ENCODE peak calls at places on chromosomes 12 and 14, in eight cellular contexts. V is choroid plexus epithelial cell, Z is ovary, L is HCT116, K is fibroblast of the aortic adventitia, G is GM12865, E is OCI-LY7, I is lower lobe of right lung. U is an unnamed sample.

GRCh38 chr14:77151918-77152588 is 10.5 kb upstream of the ZDHHC22 start:
- DNase-seq in K (peak; percentile 49), Z (no peak), V (peak; percentile 56), G (peak; percentile 18), L (peak; percentile 28), E (peak; percentile 65), I (no peak), U (no peak)

GRCh38 chr14:102320033-102320660 is 601 bp downstream of the ZNF839 start:
- DNase-seq in L (no peak), E (peak; percentile 57), V (peak; percentile 75), G (peak; percentile 54), K (peak; percentile 58), Z (peak; percentile 55), I (peak; percentile 58), U (no peak)

GRCh38 chr14:59273737-59274136 is 85.3 kb downstream of the DAAM1 start:
- DNase-seq in E (no peak), Z (no peak), L (no peak), K (no peak), G (no peak), V (no peak), I (no peak), U (no peak)

GRCh38 chr14:101705733-101706508 is 55.6 kb upstream of the PPP2R5C start:
- DNase-seq in Z (peak; percentile 33), V (peak; percentile 74), I (peak; percentile 83), E (no peak), G (peak; percentile 48), L (no peak), K (peak; percentile 16), U (no peak)

GRCh38 chr12:76636141-76636692 is 76.6 kb upstream of the OSBPL8 start:
- DNase-seq in I (no peak), E (no peak), Z (no peak), G (no peak), L (no peak), V (peak; percentile 59), K (peak; percentile 16), U (no peak)

GRCh38 chr12:105507311-105508035 is 177.0 kb downstream of the C12orf75 start:
- DNase-seq in K (no peak), E (no peak), I (no peak), L (no peak), V (peak; percentile 69), G (no peak), Z (no peak), U (no peak)

GRCh38 chr14:105091335-105092123 is 26.3 kb upstream of the GPR132 start:
- DNase-seq in G (no peak), L (peak; percentile 77), Z (peak; percentile 38), V (no peak), K (peak; percentile 19), I (peak; percentile 91), E (no peak), U (peak; percentile 60)

GRCh38 chr12:83434600-83434999 is 747.9 kb downstream of the TMTC2 start:
- DNase-seq in V (peak; percentile 59), K (no peak), I (no peak), Z (no peak), G (no peak), E (no peak), L (no peak), U (no peak)

GRCh38 chr12:120234643-120235368 is 30.7 kb downstream of the PXN start:
- DNase-seq in V (peak; percentile 97), K (peak; percentile 99), G (peak; percentile 50), L (peak; percentile 61), E (peak; percentile 19), Z (no peak), I (peak; percentile 78), U (peak; percentile 88)

GRCh38 chr12:100868487-100868886 is 73.9 kb downstream of the ANO4 start:
- DNase-seq in V (peak; percentile 5), E (no peak), K (peak; percentile 56), Z (no peak), I (no peak), L (no peak), G (no peak), U (no peak)

GRCh38 chr12:94649349-94650142 is 811 bp downstream of the TMCC3 start:
- DNase-seq in I (peak; percentile 73), K (peak; percentile 51), L (no peak), Z (peak; percentile 46), G (peak; percentile 32), E (no peak), V (peak; percentile 55), U (no peak)

GRCh38 chr12:84632556-84632955 is 280.0 kb downstream of the SLC6A15 start:
- DNase-seq in Z (no peak), V (no peak), G (no peak), K (no peak), I (no peak), L (no peak), E (no peak), U (peak; percentile 36)

GRCh38 chr12:102740157-102741032 is 176.6 kb downstream of the PAH start:
- DNase-seq in E (peak; percentile 9), K (peak; percentile 28), L (peak; percentile 13), I (no peak), G (peak; percentile 31), Z (no peak), V (peak; percentile 59), U (no peak)

GRCh38 chr12:132765366-132765765 is 3.7 kb upstream of the ANKLE2 start:
- DNase-seq in V (no peak), E (no peak), G (no peak), Z (no peak), K (no peak), I (no peak), L (no peak), U (no peak)

GRCh38 chr12:111764120-111764821 is 2.5 kb upstream of the ALDH2 start:
- DNase-seq in I (no peak), K (no peak), L (no peak), G (peak; percentile 81), E (peak; percentile 86), V (no peak), Z (no peak), U (no peak)

DNA sequence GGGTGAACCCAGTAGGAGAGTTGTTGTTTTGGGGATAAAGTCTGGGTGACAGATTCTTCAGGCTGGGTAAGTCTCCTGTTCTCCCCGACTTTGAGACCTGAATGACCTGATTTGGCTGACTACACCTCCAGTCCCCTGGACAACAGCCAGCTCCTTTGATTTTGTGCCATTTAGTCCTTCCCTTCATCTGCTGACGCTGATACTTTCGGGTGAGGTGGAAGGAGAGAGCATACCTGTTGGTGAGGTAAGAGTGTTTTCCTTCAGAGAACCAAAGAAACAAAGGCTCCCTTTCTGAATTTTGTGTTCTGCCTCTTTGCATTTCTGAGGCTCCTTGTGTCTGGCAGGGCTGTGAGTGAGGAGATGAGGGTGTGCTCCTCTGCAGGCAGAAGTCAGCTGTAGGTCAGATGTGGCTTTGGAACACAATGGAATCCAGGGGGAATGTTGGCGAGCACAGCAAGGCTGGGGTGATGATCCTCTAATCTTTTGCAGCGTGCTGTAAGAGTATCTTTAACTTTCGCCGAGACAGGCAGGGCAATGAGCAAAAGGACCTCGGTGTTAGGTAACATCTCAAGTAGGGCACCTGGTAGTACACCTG is 12.1 kb downstream of the ETV6 start:
- DNase-seq in K (no peak), L (no peak), G (no peak), I (no peak), Z (no peak), E (no peak), V (peak; percentile 15), U (no peak)
- TF ChIP-seq CTCF in K (no peak), L (no peak), G (no peak), I (no peak), Z (no peak), E (no peak), V (no peak), U (no peak)

GRCh38 chr12:6267007-6267721 is 43.3 kb upstream of the PLEKHG6 start:
- DNase-seq in L (no peak), Z (no peak), E (peak; percentile 35), I (peak; percentile 56), V (no peak), G (peak; percentile 64), K (no peak), U (peak; percentile 86)
- TF ChIP-seq CTCF in L (no peak), Z (no peak), E (peak; percentile 53), I (no peak), V (no peak), G (no peak), K (no peak), U (peak; percentile 50)

GRCh38 chr12:26304273-26304672 is 108.9 kb downstream of the SSPN start:
- DNase-seq in E (no peak), Z (no peak), I (no peak), L (no peak), K (no peak), G (no peak), V (no peak), U (no peak)

GRCh38 chr12:26303418-26303817 is 108.0 kb downstream of the SSPN start:
- DNase-seq in K (no peak), V (no peak), L (no peak), Z (no peak), E (no peak), G (no peak), I (no peak), U (no peak)

GRCh38 chr12:26295001-26295400 is 99.6 kb downstream of the SSPN start:
- DNase-seq in E (no peak), G (no peak), L (no peak), Z (no peak), I (no peak), V (no peak), K (no peak), U (no peak)

GRCh38 chr12:26297386-26298070 is 102.2 kb downstream of the SSPN start:
- DNase-seq in G (no peak), L (no peak), V (peak; percentile 65), E (no peak), I (no peak), K (no peak), Z (no peak), U (no peak)

GRCh38 chr12:26298785-26299621 is 103.6 kb downstream of the SSPN start:
- DNase-seq in V (peak; percentile 83), Z (no peak), K (peak; percentile 80), I (no peak), L (no peak), E (peak; percentile 59), G (peak; percentile 88), U (peak; percentile 69)
- TF ChIP-seq CTCF in V (peak; percentile 59), Z (no peak), K (peak; percentile 55), I (peak; percentile 26), L (peak; percentile 43), E (peak; percentile 39), G (no peak), U (peak; percentile 47)

GRCh38 chr12:52517888-52518287 is 2.3 kb downstream of the KRT5 start:
- DNase-seq in L (no peak), Z (no peak), V (no peak), K (no peak), G (no peak), E (no peak), I (no peak), U (no peak)
- TF ChIP-seq CTCF in L (no peak), Z (no peak), V (no peak), K (no peak), G (no peak), E (no peak), I (no peak), U (no peak)

DNA sequence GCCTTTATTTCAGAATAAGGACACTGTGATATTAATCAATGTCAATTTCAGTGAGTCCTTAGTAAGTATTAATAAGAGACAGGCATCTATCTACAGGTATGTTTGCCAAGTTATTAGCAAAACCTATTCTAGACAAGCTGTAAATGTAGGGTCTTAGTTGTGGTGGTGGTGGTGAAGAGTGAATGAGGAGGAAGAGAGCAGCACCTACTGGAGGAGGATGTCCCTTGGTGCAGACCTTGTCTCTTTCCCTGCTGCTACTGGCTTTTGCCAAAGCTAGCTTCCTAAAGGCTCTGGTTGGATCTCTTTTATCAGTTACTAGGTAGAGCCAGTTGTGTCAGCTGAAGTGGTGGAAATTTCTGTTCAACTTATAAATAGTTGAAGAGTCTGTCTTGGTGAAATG is 304.8 kb upstream of the ATP2B1 start:
- DNase-seq in V (peak; percentile 39), Z (no peak), K (no peak), E (peak; percentile 50), L (no peak), G (peak; percentile 47), I (no peak), U (no peak)
- TF ChIP-seq CTCF in V (peak; percentile 51), Z (no peak), K (no peak), E (peak; percentile 69), L (peak; percentile 6), G (peak; percentile 43), I (no peak), U (peak; percentile 53)